ENCODE peak calls at places on chromosomes 5 and 9, in five cellular contexts. B, I, U, P and G are unnamed samples.

GRCh38 chr5:140044041-140044440 is 942 bp upstream of the NRG2 start:
- DNase-seq in B (no peak), I (no peak), U (no peak), P (no peak), G (no peak)

GRCh38 chr9:76756273-76756650 is 8.0 kb upstream of the PCA3 start:
- DNase-seq in B (no peak), I (peak; percentile 55), U (no peak), P (no peak), G (no peak)

GRCh38 chr5:73759771-73760170 is 133.8 kb downstream of the ARHGEF28 start:
- DNase-seq in B (no peak), I (no peak), U (no peak), P (no peak), G (no peak)

GRCh38 chr5:83492331-83492730 is 20.8 kb downstream of the VCAN start:
- DNase-seq in B (no peak), I (no peak), U (no peak), P (no peak), G (no peak)

GRCh38 chr9:93636667-93637066 is 60.3 kb downstream of the PHF2 start:
- DNase-seq in B (no peak), I (no peak), U (no peak), P (no peak), G (no peak)

GRCh38 chr5:127097288-127097687 is 24.0 kb upstream of the C5orf63 start:
- DNase-seq in B (no peak), I (no peak), U (no peak), P (no peak), G (no peak)

GRCh38 chr5:31853398-31854135 is 214.6 kb downstream of the PDZD2 start:
- DNase-seq in B (no peak), I (no peak), U (no peak), P (no peak), G (no peak)

GRCh38 chr9:995776-996175 is 19.3 kb downstream of the DMRT3 start:
- DNase-seq in B (no peak), I (peak; percentile 43), U (no peak), P (no peak), G (no peak)

GRCh38 chr9:13817754-13818278 is 496.1 kb downstream of the NFIB start:
- DNase-seq in B (no peak), I (no peak), U (no peak), P (no peak), G (no peak)

GRCh38 chr9:137619240-137620090 is 660 bp downstream of the EHMT1 start:
- DNase-seq in B (peak; percentile 36), I (no peak), U (no peak), P (peak; percentile 38), G (no peak)

GRCh38 chr5:142958933-142959682 is 188.9 kb downstream of the ARHGAP26 start:
- DNase-seq in B (no peak), I (no peak), U (no peak), P (no peak), G (no peak)

GRCh38 chr5:41637424-41637823 is 127.0 kb upstream of the PLCXD3 start:
- DNase-seq in B (no peak), I (no peak), U (no peak), P (no peak), G (no peak)

GRCh38 chr5:59525957-59526356 is 367.6 kb downstream of the PDE4D start:
- DNase-seq in B (no peak), I (peak; percentile 85), U (no peak), P (no peak), G (no peak)

GRCh38 chr9:133996531-133997520 is 4.7 kb upstream of the VAV2 start:
- DNase-seq in B (no peak), I (no peak), U (no peak), P (no peak), G (no peak)

GRCh38 chr9:107999890-108000289 is 510.3 kb upstream of the KLF4 start:
- DNase-seq in B (no peak), I (no peak), U (no peak), P (no peak), G (no peak)

GRCh38 chr5:126419102-126419501 is 4.1 kb upstream of the GRAMD2B start:
- DNase-seq in B (no peak), I (no peak), U (no peak), P (no peak), G (no peak)

GRCh38 chr5:40578501-40579451 is 100.9 kb upstream of the PTGER4 start:
- DNase-seq in B (no peak), I (peak; percentile 35), U (no peak), P (peak; percentile 74), G (no peak)

GRCh38 chr9:38214441-38214840 is 145.4 kb upstream of the SHB start:
- DNase-seq in B (no peak), I (no peak), U (no peak), P (no peak), G (no peak)

GRCh38 chr5:179227196-179227577 is 118.1 kb downstream of the ADAMTS2 start:
- DNase-seq in B (no peak), I (no peak), U (no peak), P (no peak), G (no peak)

GRCh38 chr9:136204838-136205706 is at the start of gene LHX3:
- DNase-seq in B (peak; percentile 33), I (no peak), U (no peak), P (peak; percentile 26), G (peak; percentile 21)

GRCh38 chr5:82513739-82514138 is 235.6 kb upstream of the RPS23 start:
- DNase-seq in B (no peak), I (no peak), U (no peak), P (no peak), G (no peak)

GRCh38 chr9:72948906-72949582 is 3.8 kb downstream of the ALDH1A1 start:
- DNase-seq in B (no peak), I (no peak), U (no peak), P (no peak), G (no peak)

GRCh38 chr5:178630475-178630930 is 3.7 kb upstream of the CLK4 start:
- DNase-seq in B (no peak), I (no peak), U (no peak), P (no peak), G (no peak)